ENCODE peak calls at places on chromosome 6, in seven cellular contexts. S, N, Q, L, G, T and P are unnamed samples.

GRCh38 chr6:135179920-135180457 is 1.1 kb upstream of the MYB start:
- ATAC-seq in S (no peak), N (peak; percentile 9), Q (no peak), L (no peak), G (no peak), T (no peak), P (no peak)

GRCh38 chr6:28756555-28756918 is 167.2 kb downstream of the TRIM27 start:
- ATAC-seq in S (no peak), N (no peak), Q (no peak), L (no peak), G (no peak), T (no peak), P (no peak)

GRCh38 chr6:90286884-90287488 is 9.7 kb downstream of the BACH2 start:
- ATAC-seq in S (no peak), N (peak; percentile 48), Q (no peak), L (peak; percentile 47), G (no peak), T (peak; percentile 15), P (no peak)

GRCh38 chr6:3726421-3726820 is 25.1 kb downstream of the PXDC1 start:
- ATAC-seq in S (no peak), N (no peak), Q (no peak), L (no peak), G (no peak), T (no peak), P (no peak)

GRCh38 chr6:54878705-54879104 is 32.1 kb downstream of the FAM83B start:
- ATAC-seq in S (no peak), N (no peak), Q (no peak), L (peak; percentile 31), G (no peak), T (no peak), P (no peak)

GRCh38 chr6:115137910-115138309 is 795.1 kb upstream of the HS3ST5 start:
- ATAC-seq in S (no peak), N (no peak), Q (no peak), L (no peak), G (no peak), T (no peak), P (peak; percentile 53)

GRCh38 chr6:163547287-163547686 is 132.8 kb downstream of the QKI start:
- ATAC-seq in S (no peak), N (no peak), Q (no peak), L (no peak), G (peak; percentile 52), T (no peak), P (no peak)

GRCh38 chr6:52253494-52253893 is 9.2 kb upstream of the IL17F start:
- ATAC-seq in S (no peak), N (no peak), Q (no peak), L (no peak), G (no peak), T (no peak), P (no peak)

GRCh38 chr6:159577564-159577963 is 115.5 kb downstream of the SOD2 start:
- ATAC-seq in S (no peak), N (no peak), Q (no peak), L (no peak), G (no peak), T (no peak), P (no peak)

GRCh38 chr6:157143885-157144795 is 179.2 kb downstream of the TMEM242 start:
- ATAC-seq in S (no peak), N (no peak), Q (no peak), L (no peak), G (peak; percentile 7), T (no peak), P (no peak)

GRCh38 chr6:115782612-115783011 is 278.1 kb downstream of the FRK start:
- ATAC-seq in S (no peak), N (no peak), Q (no peak), L (no peak), G (no peak), T (no peak), P (no peak)

GRCh38 chr6:52233975-52234823 is 10.1 kb downstream of the IL17F start:
- ATAC-seq in S (no peak), N (peak; percentile 71), Q (peak; percentile 36), L (peak; percentile 93), G (peak; percentile 37), T (no peak), P (peak; percentile 68)

GRCh38 chr6:20698675-20699074 is 164.4 kb downstream of the CDKAL1 start:
- ATAC-seq in S (no peak), N (no peak), Q (no peak), L (no peak), G (no peak), T (no peak), P (no peak)

GRCh38 chr6:107941627-107942026 is 16.4 kb downstream of the SEC63 start:
- ATAC-seq in S (no peak), N (no peak), Q (no peak), L (no peak), G (no peak), T (no peak), P (no peak)

GRCh38 chr6:82589509-82590206 is 226.0 kb downstream of the TPBG start:
- ATAC-seq in S (no peak), N (peak; percentile 47), Q (no peak), L (no peak), G (no peak), T (peak; percentile 48), P (no peak)

GRCh38 chr6:168120390-168121307 is 41.6 kb upstream of the FRMD1 start:
- ATAC-seq in S (no peak), N (peak; percentile 64), Q (no peak), L (no peak), G (no peak), T (no peak), P (no peak)

GRCh38 chr6:123629234-123629941 is 7.4 kb downstream of the TRDN start:
- ATAC-seq in S (no peak), N (no peak), Q (no peak), L (no peak), G (peak; percentile 38), T (no peak), P (no peak)

GRCh38 chr6:28323813-28324424 is 12.0 kb downstream of the ZSCAN31 start:
- ATAC-seq in S (no peak), N (no peak), Q (no peak), L (no peak), G (no peak), T (no peak), P (no peak)

GRCh38 chr6:27161115-27161514 is 86.4 kb upstream of the PRSS16 start:
- ATAC-seq in S (no peak), N (no peak), Q (no peak), L (no peak), G (no peak), T (no peak), P (no peak)

GRCh38 chr6:147005499-147005898 is 198.7 kb upstream of the STXBP5 start:
- ATAC-seq in S (no peak), N (no peak), Q (no peak), L (no peak), G (no peak), T (no peak), P (no peak)

GRCh38 chr6:28709478-28710349 is 184.0 kb downstream of the GPX5 start:
- ATAC-seq in S (no peak), N (no peak), Q (no peak), L (no peak), G (no peak), T (no peak), P (no peak)

GRCh38 chr6:109383438-109383940 is 1.2 kb upstream of the CD164 start:
- ATAC-seq in S (no peak), N (no peak), Q (no peak), L (no peak), G (no peak), T (no peak), P (no peak)

GRCh38 chr6:150635906-150636514 is 36.3 kb downstream of the PLEKHG1 start:
- ATAC-seq in S (no peak), N (no peak), Q (no peak), L (peak; percentile 51), G (no peak), T (peak; percentile 40), P (no peak)

GRCh38 chr6:138682722-138683521 is 90.6 kb upstream of the CCDC28A start:
- ATAC-seq in S (no peak), N (no peak), Q (peak; percentile 28), L (no peak), G (peak; percentile 45), T (no peak), P (no peak)

GRCh38 chr6:33696076-33696475 is 15.4 kb downstream of the UQCC2 start:
- ATAC-seq in S (no peak), N (no peak), Q (no peak), L (no peak), G (no peak), T (no peak), P (no peak)

GRCh38 chr6:117266267-117266797 is 974 bp downstream of the VGLL2 start:
- ATAC-seq in S (no peak), N (no peak), Q (no peak), L (no peak), G (no peak), T (no peak), P (no peak)

GRCh38 chr6:151288711-151289398 is 49.1 kb downstream of the AKAP12 start:
- ATAC-seq in S (no peak), N (peak; percentile 68), Q (no peak), L (no peak), G (no peak), T (no peak), P (peak; percentile 72)

GRCh38 chr6:149210376-149210775 is 107.1 kb upstream of the TAB2 start:
- ATAC-seq in S (peak; percentile 58), N (peak; percentile 53), Q (no peak), L (peak; percentile 19), G (no peak), T (peak; percentile 63), P (no peak)

GRCh38 chr6:157592566-157592965 is 211.6 kb downstream of the ZDHHC14 start:
- ATAC-seq in S (no peak), N (no peak), Q (no peak), L (peak; percentile 74), G (peak; percentile 64), T (peak; percentile 28), P (peak; percentile 41)

GRCh38 chr6:156391379-156391777 is 385.8 kb upstream of the ARID1B start:
- ATAC-seq in S (no peak), N (no peak), Q (no peak), L (no peak), G (no peak), T (no peak), P (no peak)

GRCh38 chr6:10793695-10794094 is 44.6 kb downstream of the MAK start:
- ATAC-seq in S (no peak), N (no peak), Q (no peak), L (no peak), G (no peak), T (no peak), P (peak; percentile 74)

GRCh38 chr6:32402812-32403211 is 4.2 kb downstream of the BTNL2 start:
- ATAC-seq in S (no peak), N (no peak), Q (no peak), L (no peak), G (no peak), T (no peak), P (no peak)

GRCh38 chr6:110492584-110492983 is 16.2 kb upstream of the SLC22A16 start:
- ATAC-seq in S (no peak), N (no peak), Q (no peak), L (no peak), G (no peak), T (no peak), P (no peak)

GRCh38 chr6:82067021-82067420 is 180.5 kb downstream of the IBTK start:
- ATAC-seq in S (no peak), N (no peak), Q (no peak), L (peak; percentile 17), G (peak; percentile 87), T (no peak), P (peak; percentile 57)